ENCODE peak calls at places on chromosomes 4 and X, in ten cellular contexts. A is GM03348; B is substantia nigra; E is IMR-90; R is stimulated activated CD4-positive, alpha-beta T cell treated with anti-CD3 and anti-CD28 coated beads, Interleukin-1b, Interleukin-23, amount 100 ng/mL, for 1 hour; H is sigmoid colon; M is CD4-positive, alpha-beta memory T cell; X is HFF-Myc; I is LHCN-M2; G is aorta. C is an unnamed sample.

GRCh38 chr4:20391224-20391623 is 139.5 kb downstream of the SLIT2 start:
- DNase-seq in A (peak; percentile 29), B (no peak), E (peak; percentile 75), R (no peak), H (no peak), M (no peak), X (no peak), I (no peak), G (no peak), C (no peak)

GRCh38 chr4:20684852-20685763 is 15.2 kb upstream of the PACRGL start:
- DNase-seq in A (peak; percentile 41), B (no peak), E (peak; percentile 27), R (no peak), H (no peak), M (no peak), X (no peak), I (peak; percentile 13), G (no peak), C (no peak)

GRCh38 chrX:74924449-74925209 is 623 bp downstream of the NEXMIF start:
- DNase-seq in A (peak; percentile 27), B (peak; percentile 1), E (no peak), R (no peak), H (peak; percentile 80), M (peak; percentile 45), X (no peak), I (no peak), G (peak; percentile 86), C (no peak)

GRCh38 chrX:136779346-136779781 is 1.4 kb downstream of the ARHGEF6 start:
- DNase-seq in A (no peak), B (no peak), E (no peak), R (no peak), H (no peak), M (peak; percentile 66), X (no peak), I (peak; percentile 34), G (no peak), C (no peak)

GRCh38 chr4:52572936-52573485 is 86.1 kb downstream of the USP46 start:
- DNase-seq in A (peak; percentile 72), B (no peak), E (peak; percentile 90), R (no peak), H (no peak), M (no peak), X (no peak), I (peak; percentile 32), G (no peak), C (no peak)

GRCh38 chrX:10190367-10190766 is 33.6 kb downstream of the CLCN4 start:
- DNase-seq in A (peak; percentile 61), B (no peak), E (peak; percentile 83), R (no peak), H (no peak), M (no peak), X (peak; percentile 35), I (peak; percentile 67), G (no peak), C (no peak)

GRCh38 chr4:139734875-139735380 is 69.3 kb downstream of the MGST2 start:
- DNase-seq in A (peak; percentile 94), B (peak; percentile 30), E (peak; percentile 75), R (peak; percentile 25), H (peak; percentile 95), M (peak; percentile 39), X (peak; percentile 29), I (peak; percentile 38), G (peak; percentile 95), C (no peak)

GRCh38 chr4:25233737-25234389 is at the start of gene PI4K2B:
- DNase-seq in A (peak; percentile 97), B (peak; percentile 7), E (peak; percentile 57), R (peak; percentile 89), H (peak; percentile 93), M (peak; percentile 90), X (no peak), I (peak; percentile 81), G (peak; percentile 96), C (peak; percentile 60)

GRCh38 chr4:102862016-102862415 is 6.8 kb upstream of the CISD2 start:
- DNase-seq in A (no peak), B (no peak), E (no peak), R (no peak), H (no peak), M (no peak), X (no peak), I (no peak), G (no peak), C (no peak)

GRCh38 chrX:1153940-1154339 is 58.5 kb downstream of the CRLF2 start:
- DNase-seq in A (no peak), B (no peak), E (no peak), R (no peak), H (no peak), M (no peak), X (peak; percentile 45), I (no peak), G (no peak), C (no peak)

GRCh38 chr4:163815776-163816175 is 321.3 kb downstream of the TMA16 start:
- DNase-seq in A (no peak), B (no peak), E (no peak), R (no peak), H (no peak), M (no peak), X (no peak), I (no peak), G (no peak), C (no peak)

GRCh38 chrX:84362184-84362838 is 139.9 kb downstream of the HDX start:
- DNase-seq in A (peak; percentile 13), B (no peak), E (peak; percentile 19), R (no peak), H (no peak), M (no peak), X (no peak), I (peak; percentile 19), G (no peak), C (no peak)

GRCh38 chrX:84339507-84340364 is 151.7 kb upstream of the RPS6KA6 start:
- DNase-seq in A (no peak), B (no peak), E (peak; percentile 6), R (no peak), H (no peak), M (no peak), X (no peak), I (no peak), G (no peak), C (no peak)

GRCh38 chrX:22122510-22122909 is 90.4 kb downstream of the PHEX start:
- DNase-seq in A (peak; percentile 27), B (no peak), E (peak; percentile 82), R (no peak), H (no peak), M (no peak), X (no peak), I (peak; percentile 57), G (no peak), C (no peak)

GRCh38 chrX:133297284-133297683 is 79.1 kb upstream of the TFDP3 start:
- DNase-seq in A (peak; percentile 53), B (no peak), E (peak; percentile 75), R (no peak), H (no peak), M (no peak), X (no peak), I (no peak), G (no peak), C (no peak)

GRCh38 chr4:103634236-103634635 is 85.5 kb downstream of the TACR3 start:
- DNase-seq in A (no peak), B (no peak), E (no peak), R (no peak), H (no peak), M (no peak), X (no peak), I (no peak), G (no peak), C (no peak)

GRCh38 chr4:38366997-38367396 is 297.0 kb upstream of the KLF3 start:
- DNase-seq in A (no peak), B (no peak), E (no peak), R (no peak), H (no peak), M (no peak), X (no peak), I (no peak), G (no peak), C (no peak)

GRCh38 chr4:155676430-155676825 is 9.8 kb downstream of the GUCY1A1 start:
- DNase-seq in A (no peak), B (no peak), E (no peak), R (no peak), H (no peak), M (no peak), X (no peak), I (no peak), G (no peak), C (no peak)

GRCh38 chrX:129705988-129706387 is 32.8 kb upstream of the XPNPEP2 start:
- DNase-seq in A (no peak), B (no peak), E (no peak), R (no peak), H (no peak), M (no peak), X (no peak), I (no peak), G (no peak), C (no peak)

GRCh38 chrX:41457618-41458192 is 10.6 kb downstream of the NYX start:
- DNase-seq in A (no peak), B (no peak), E (no peak), R (no peak), H (peak; percentile 39), M (peak; percentile 35), X (no peak), I (no peak), G (no peak), C (no peak)

GRCh38 chr4:80097395-80098177 is 24.6 kb upstream of the ANTXR2 start:
- DNase-seq in A (peak; percentile 84), B (no peak), E (peak; percentile 83), R (no peak), H (peak; percentile 74), M (no peak), X (peak; percentile 84), I (peak; percentile 94), G (no peak), C (no peak)

GRCh38 chr4:142316913-142317312 is 529.2 kb downstream of the INPP4B start:
- DNase-seq in A (no peak), B (no peak), E (no peak), R (no peak), H (no peak), M (no peak), X (no peak), I (no peak), G (no peak), C (no peak)

GRCh38 chr4:7865533-7865932 is 74.1 kb downstream of the AFAP1 start:
- DNase-seq in A (no peak), B (no peak), E (no peak), R (no peak), H (peak; percentile 44), M (no peak), X (no peak), I (no peak), G (no peak), C (no peak)

GRCh38 chrX:124098089-124098488 is 136.6 kb downstream of the STAG2 start:
- DNase-seq in A (peak; percentile 33), B (no peak), E (peak; percentile 51), R (no peak), H (no peak), M (no peak), X (peak; percentile 3), I (peak; percentile 15), G (no peak), C (no peak)

GRCh38 chrX:41661366-41662095 is 27.2 kb upstream of the GPR34 start:
- DNase-seq in A (peak; percentile 11), B (no peak), E (peak; percentile 56), R (no peak), H (no peak), M (no peak), X (no peak), I (peak; percentile 44), G (no peak), C (no peak)

GRCh38 chrX:103197721-103198306 is 17.1 kb upstream of the BEX4 start:
- DNase-seq in A (peak; percentile 32), B (no peak), E (peak; percentile 56), R (no peak), H (no peak), M (no peak), X (peak; percentile 80), I (peak; percentile 51), G (no peak), C (no peak)

GRCh38 chr4:79281577-79282359 is 44.1 kb downstream of the NAA11 start:
- DNase-seq in A (no peak), B (no peak), E (no peak), R (no peak), H (no peak), M (no peak), X (no peak), I (no peak), G (no peak), C (no peak)

GRCh38 chrX:150697641-150698040 is 4.4 kb downstream of the MTMR1 start:
- DNase-seq in A (no peak), B (no peak), E (no peak), R (no peak), H (no peak), M (no peak), X (no peak), I (no peak), G (no peak), C (no peak)